ENCODE peak calls at places on chromosomes 6 and 20, in seven cellular contexts. N is SK-N-SH, G is GM12878, Q is IMR-90, X is K562, Y is H1, O is HepG2. S is an unnamed sample.
A peak's percentile ranks its signal among the peaks of the same experiment; 100 is the strongest.

GRCh38 chr20:58017970-58018530 is 210.4 kb downstream of the ANKRD60 start:
- DNase-seq in G (no peak), O (no peak), Q (no peak), Y (no peak), X (no peak), N (no peak), S (no peak)

GRCh38 chr6:25370175-25371036 is 91.2 kb downstream of the CARMIL1 start:
- DNase-seq in O (no peak), Q (no peak), G (no peak), Y (no peak), X (no peak), N (no peak), S (no peak)

GRCh38 chr6:41315943-41316342 is 19.5 kb upstream of the NCR2 start:
- DNase-seq in G (no peak), Q (no peak), N (no peak), O (no peak), X (no peak), Y (no peak), S (no peak)

GRCh38 chr6:125469915-125470314 is 168.1 kb upstream of the HDDC2 start:
- DNase-seq in G (no peak), O (no peak), Q (no peak), X (no peak), Y (no peak), N (no peak), S (no peak)

GRCh38 chr20:49484180-49485140 is 2.0 kb upstream of the KCNB1 start:
- DNase-seq in O (peak; percentile 68), Y (peak; percentile 92), N (peak; percentile 94), G (no peak), X (peak; percentile 72), Q (peak; percentile 61), S (peak; percentile 86)

GRCh38 chr6:53894086-53894485 is 99.3 kb downstream of the LRRC1 start:
- DNase-seq in Y (no peak), Q (peak; percentile 61), O (no peak), N (no peak), X (peak; percentile 1), G (no peak), S (no peak)

GRCh38 chr20:57342829-57343228 is 8.2 kb upstream of the RAE1 start:
- DNase-seq in G (no peak), Y (no peak), Q (peak; percentile 10), N (no peak), O (no peak), X (no peak), S (no peak)

GRCh38 chr6:41940759-41941279 is 789 bp downstream of the CCND3 start:
- DNase-seq in N (peak; percentile 67), G (no peak), Q (peak; percentile 12), Y (peak; percentile 74), O (no peak), X (peak; percentile 85), S (peak; percentile 62)

GRCh38 chr20:21191839-21192238 is 66.0 kb downstream of the KIZ start:
- DNase-seq in Q (no peak), G (no peak), N (no peak), O (no peak), X (no peak), Y (peak; percentile 64), S (no peak)

GRCh38 chr6:1381397-1382330 is 7.7 kb upstream of the FOXF2 start:
- DNase-seq in Q (no peak), Y (peak; percentile 95), O (no peak), N (peak; percentile 86), X (peak; percentile 58), G (no peak), S (no peak)

GRCh38 chr6:130212215-130212874 is 10.4 kb downstream of the SAMD3 start:
- DNase-seq in G (no peak), Y (no peak), N (no peak), X (no peak), Q (no peak), O (no peak), S (no peak)

GRCh38 chr6:56766806-56767178 is 124.1 kb upstream of the DST start:
- DNase-seq in Y (no peak), Q (peak; percentile 91), N (no peak), G (peak; percentile 92), O (no peak), X (no peak), S (no peak)

GRCh38 chr6:158174514-158174913 is 6.4 kb downstream of the GTF2H5 start:
- DNase-seq in Y (no peak), G (no peak), X (no peak), N (peak; percentile 10), O (no peak), Q (peak; percentile 95), S (no peak)

GRCh38 chr20:46025376-46025783 is 3.6 kb upstream of the SLC12A5 start:
- DNase-seq in X (no peak), O (no peak), Y (no peak), N (peak; percentile 30), G (no peak), Q (no peak), S (no peak)

GRCh38 chr6:35427851-35428321 is 24.3 kb upstream of the FANCE start:
- DNase-seq in O (no peak), X (no peak), N (no peak), Y (no peak), G (no peak), Q (peak; percentile 92), S (no peak)

GRCh38 chr20:19308151-19308550 is 95.7 kb downstream of the SLC24A3 start:
- DNase-seq in G (no peak), X (no peak), Y (no peak), O (no peak), N (no peak), Q (no peak), S (no peak)

GRCh38 chr6:144297498-144298166 is 12.5 kb downstream of the UTRN start:
- DNase-seq in O (no peak), Q (no peak), G (no peak), N (no peak), Y (no peak), X (no peak), S (no peak)

GRCh38 chr20:40307937-40308478 is 381.0 kb downstream of the MAFB start:
- DNase-seq in N (no peak), G (no peak), O (no peak), Y (no peak), X (no peak), Q (no peak), S (no peak)

GRCh38 chr6:149831380-149831820 is 32.8 kb downstream of the LRP11 start:
- DNase-seq in Q (no peak), X (no peak), N (no peak), G (no peak), Y (no peak), O (peak; percentile 95), S (no peak)

GRCh38 chr6:29201966-29202365 is 31.3 kb downstream of the OR2J2 start:
- DNase-seq in Q (no peak), X (no peak), O (no peak), N (no peak), Y (no peak), G (no peak), S (no peak)

GRCh38 chr6:144729502-144729901 is 444.4 kb downstream of the UTRN start:
- DNase-seq in X (no peak), G (no peak), Y (no peak), N (no peak), O (no peak), Q (no peak), S (no peak)

GRCh38 chr6:129894904-129895303 is 33.8 kb upstream of the TMEM244 start:
- DNase-seq in X (no peak), O (no peak), N (no peak), G (no peak), Y (no peak), Q (no peak), S (no peak)

GRCh38 chr20:699811-700338 is 24.3 kb upstream of the SCRT2 start:
- DNase-seq in Y (no peak), Q (no peak), G (no peak), N (peak; percentile 92), X (peak; percentile 24), O (no peak), S (no peak)

GRCh38 chr6:127516676-127517273 is 2.4 kb downstream of the MTCL3 start:
- DNase-seq in G (no peak), Y (peak; percentile 74), O (peak; percentile 23), X (peak; percentile 25), N (peak; percentile 71), Q (peak; percentile 57), S (peak; percentile 67)

GRCh38 chr6:127519469-127519785 is 292 bp upstream of the MTCL3 start:
- DNase-seq in Y (no peak), O (no peak), N (no peak), Q (no peak), G (no peak), X (no peak), S (no peak)

GRCh38 chr6:127518710-127519468 is at the start of gene MTCL3:
- DNase-seq in O (no peak), Q (peak; percentile 63), X (no peak), G (no peak), Y (peak; percentile 83), N (peak; percentile 76), S (peak; percentile 76)

GRCh38 chr6:127517698-127518097 is 1.4 kb downstream of the MTCL3 start:
- DNase-seq in X (no peak), G (no peak), Q (no peak), N (no peak), O (no peak), Y (no peak), S (no peak)

GRCh38 chr6:127518212-127518709 is 874 bp downstream of the MTCL3 start:
- DNase-seq in N (peak; percentile 39), O (no peak), G (no peak), X (no peak), Y (no peak), Q (no peak), S (peak; percentile 22)
- TF ChIP-seq USF2 in N (no peak), O (peak; percentile 7), G (no peak), X (no peak), Y (peak; percentile 70), Q (no peak), S (peak; percentile 74)

GRCh38 chr6:11795403-11795802 is 16.8 kb upstream of the ADTRP start:
- DNase-seq in Q (no peak), O (peak; percentile 29), G (no peak), X (no peak), Y (no peak), N (no peak), S (no peak)
- TF ChIP-seq RAD21 in Q (no peak), O (no peak), G (no peak), X (no peak), Y (no peak), N (no peak), S (no peak)

DNA sequence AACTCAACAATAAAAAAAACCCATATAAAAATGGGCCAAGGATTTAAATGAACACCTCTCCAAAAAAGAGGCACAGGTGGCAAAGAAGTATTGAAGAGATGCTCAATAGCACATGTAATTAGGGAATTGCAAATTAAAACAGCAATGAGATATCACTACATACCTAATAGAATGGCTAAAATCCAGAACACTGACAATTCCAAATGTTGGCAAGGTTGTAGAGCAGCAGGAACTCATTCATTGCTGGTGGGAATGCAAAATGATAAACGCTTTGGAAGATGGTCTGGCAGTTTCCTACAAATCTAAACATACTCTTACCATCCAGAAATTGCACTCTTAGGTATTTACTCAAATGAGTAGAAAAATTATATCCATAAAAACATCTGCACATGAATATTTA is 17.1 kb downstream of the CD93 start:
- DNase-seq in O (no peak), N (no peak), X (no peak), Y (no peak), G (no peak), Q (no peak), S (no peak)
- TF ChIP-seq USF2 in O (no peak), N (no peak), X (no peak), Y (no peak), G (no peak), Q (no peak), S (no peak)

DNA sequence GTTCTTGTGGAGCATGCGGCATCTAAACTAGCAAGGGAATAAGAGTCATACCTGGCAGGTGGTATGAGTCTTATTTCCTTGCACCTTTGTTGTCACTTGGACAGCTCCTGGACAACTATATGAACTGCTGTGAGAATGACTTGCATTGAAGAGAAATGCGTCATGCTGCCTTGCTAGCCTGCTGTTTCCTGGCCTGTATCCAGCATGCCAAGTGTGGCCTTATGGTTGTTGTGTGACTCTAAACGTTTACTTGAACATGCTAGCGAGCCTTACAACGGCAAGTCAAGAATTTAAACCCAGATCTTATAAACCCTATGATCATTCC is 90.4 kb downstream of the CEP162 start:
- DNase-seq in Y (no peak), G (no peak), O (no peak), N (no peak), Q (peak; percentile 81), X (peak; percentile 90), S (no peak)
- TF ChIP-seq RAD21 in Y (no peak), G (no peak), O (no peak), N (no peak), Q (no peak), X (no peak), S (no peak)